ENCODE peak calls at places on chromosomes 12 and 14, in five cellular contexts. V, R, I, L and E are unnamed samples.
A peak's percentile ranks its signal among the peaks of the same experiment; 100 is the strongest.

GRCh38 chr12:49014547-49014946 is 4.0 kb downstream of the PRKAG1 start:
- DNase-seq in V (no peak), R (peak; percentile 61), I (no peak), L (no peak), E (no peak)

GRCh38 chr12:24993756-24994155 is 44.9 kb upstream of the BCAT1 start:
- DNase-seq in V (no peak), R (no peak), I (no peak), L (no peak), E (no peak)

GRCh38 chr12:42961395-42961794 is 371.8 kb upstream of the PRICKLE1 start:
- DNase-seq in V (no peak), R (peak; percentile 55), I (no peak), L (peak; percentile 23), E (no peak)

GRCh38 chr12:122523280-122523679 is 3.5 kb downstream of the RSRC2 start:
- DNase-seq in V (no peak), R (peak; percentile 79), I (no peak), L (no peak), E (no peak)

GRCh38 chr14:29240046-29240445 is 473.5 kb downstream of the FOXG1 start:
- DNase-seq in V (no peak), R (peak; percentile 88), I (no peak), L (no peak), E (no peak)

GRCh38 chr14:68655961-68656360 is 136.9 kb downstream of the ZFP36L1 start:
- DNase-seq in V (no peak), R (no peak), I (no peak), L (no peak), E (no peak)

GRCh38 chr12:64650762-64651161 is 40.5 kb downstream of the RASSF3 start:
- DNase-seq in V (peak; percentile 59), R (no peak), I (peak; percentile 82), L (no peak), E (no peak)

GRCh38 chr12:54259194-54260011 is 20.5 kb downstream of the CBX5 start:
- DNase-seq in V (peak; percentile 55), R (peak; percentile 95), I (peak; percentile 22), L (peak; percentile 89), E (peak; percentile 96)

GRCh38 chr12:84813780-84814663 is 98.6 kb downstream of the SLC6A15 start:
- DNase-seq in V (no peak), R (no peak), I (no peak), L (no peak), E (no peak)

GRCh38 chr14:100106260-100106659 is 41.0 kb downstream of the EVL start:
- DNase-seq in V (no peak), R (no peak), I (no peak), L (no peak), E (no peak)

GRCh38 chr14:53055003-53055402 is 98.1 kb downstream of the DDHD1 start:
- DNase-seq in V (no peak), R (peak; percentile 73), I (peak; percentile 56), L (no peak), E (peak; percentile 11)

GRCh38 chr12:20946732-20947131 is 136.2 kb downstream of the SLCO1B3 start:
- DNase-seq in V (no peak), R (peak; percentile 40), I (no peak), L (no peak), E (peak; percentile 71)

GRCh38 chr12:11959117-11959823 is 111.5 kb upstream of the BCL2L14 start:
- DNase-seq in V (no peak), R (no peak), I (no peak), L (no peak), E (no peak)

GRCh38 chr12:115444336-115444735 is 760.4 kb upstream of the TBX3 start:
- DNase-seq in V (no peak), R (peak; percentile 21), I (no peak), L (no peak), E (no peak)

GRCh38 chr14:25042362-25043299 is 7.3 kb downstream of the STXBP6 start:
- DNase-seq in V (no peak), R (peak; percentile 72), I (peak; percentile 70), L (no peak), E (no peak)

GRCh38 chr14:63147018-63147417 is 57.2 kb upstream of the RHOJ start:
- DNase-seq in V (no peak), R (no peak), I (no peak), L (no peak), E (no peak)

GRCh38 chr14:73743431-73743931 is 29.3 kb upstream of the PNMA1 start:
- DNase-seq in V (no peak), R (no peak), I (no peak), L (no peak), E (no peak)

GRCh38 chr12:108425238-108425795 is 86.2 kb upstream of the CMKLR1 start:
- DNase-seq in V (no peak), R (peak; percentile 42), I (no peak), L (no peak), E (no peak)

GRCh38 chr14:51458563-51458955 is 193.2 kb upstream of the FRMD6 start:
- DNase-seq in V (no peak), R (peak; percentile 92), I (no peak), L (no peak), E (no peak)

GRCh38 chr14:73916324-73916723 is 29.7 kb downstream of the ZNF410 start:
- DNase-seq in V (no peak), R (no peak), I (no peak), L (no peak), E (no peak)

GRCh38 chr12:120007272-120007671 is 18.2 kb downstream of the BICDL1 start:
- DNase-seq in V (no peak), R (no peak), I (peak; percentile 48), L (no peak), E (no peak)

GRCh38 chr12:10718279-10718821 is 4.8 kb downstream of the YBX3 start:
- DNase-seq in V (no peak), R (peak; percentile 85), I (no peak), L (no peak), E (no peak)

GRCh38 chr14:68630081-68630571 is 162.7 kb downstream of the ZFP36L1 start:
- DNase-seq in V (no peak), R (no peak), I (no peak), L (no peak), E (no peak)

GRCh38 chr14:54713364-54713763 is 146.4 kb downstream of the SAMD4A start:
- DNase-seq in V (no peak), R (peak; percentile 68), I (no peak), L (no peak), E (no peak)

GRCh38 chr14:58426819-58427288 is 477 bp downstream of the TIMM9 start:
- DNase-seq in V (peak; percentile 42), R (peak; percentile 72), I (peak; percentile 61), L (peak; percentile 13), E (peak; percentile 33)

GRCh38 chr14:98959958-98960616 is 311.9 kb downstream of the BCL11B start:
- DNase-seq in V (no peak), R (no peak), I (peak; percentile 45), L (no peak), E (no peak)

GRCh38 chr14:33914676-33915516 is 36.0 kb downstream of the EGLN3 start:
- DNase-seq in V (peak; percentile 33), R (peak; percentile 84), I (no peak), L (no peak), E (no peak)

GRCh38 chr14:51521764-51522163 is 129.9 kb upstream of the FRMD6 start:
- DNase-seq in V (no peak), R (peak; percentile 57), I (no peak), L (no peak), E (no peak)

DNA sequence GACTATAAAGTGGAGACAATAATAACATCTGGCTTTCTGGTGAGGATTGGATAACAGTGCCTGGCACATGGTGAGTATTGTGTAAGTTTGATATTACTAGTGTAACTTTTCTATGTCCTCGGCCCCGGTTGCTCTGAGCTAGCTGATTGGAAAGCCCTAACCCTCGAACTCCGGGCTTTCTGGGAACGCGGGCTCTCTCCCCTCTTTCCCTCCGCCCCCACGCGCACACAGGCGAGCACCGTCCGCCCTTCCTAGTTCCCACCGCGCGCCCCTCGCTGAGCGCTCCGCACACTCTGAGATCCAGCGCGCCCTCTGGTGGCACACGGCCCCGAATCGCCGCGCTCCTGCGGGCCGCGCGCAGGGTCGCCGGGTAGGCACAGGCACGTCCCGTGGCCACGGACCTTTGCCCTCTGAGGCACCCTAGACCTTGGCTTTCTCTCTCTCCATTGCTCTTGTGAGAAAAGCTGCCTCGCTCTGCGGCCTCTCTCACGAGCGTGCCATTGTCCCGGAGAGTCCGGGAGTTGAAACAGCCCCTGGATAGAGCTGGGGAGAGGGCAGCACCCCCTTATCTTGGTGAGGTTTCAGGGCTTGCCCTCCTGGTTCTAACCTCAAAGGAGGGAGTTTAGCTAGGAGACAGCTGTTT is 23.2 kb upstream of the ESRRB start:
- DNase-seq in V (peak; percentile 52), R (peak; percentile 63), I (peak; percentile 22), L (peak; percentile 36), E (peak; percentile 39)
- H3K4me3 ChIP-seq in V (peak overlapping the region; percentile 15), R (peak overlapping the region; percentile 54), I (no peak overlapping the region), L (no peak overlapping the region), E (no peak overlapping the region)

DNA sequence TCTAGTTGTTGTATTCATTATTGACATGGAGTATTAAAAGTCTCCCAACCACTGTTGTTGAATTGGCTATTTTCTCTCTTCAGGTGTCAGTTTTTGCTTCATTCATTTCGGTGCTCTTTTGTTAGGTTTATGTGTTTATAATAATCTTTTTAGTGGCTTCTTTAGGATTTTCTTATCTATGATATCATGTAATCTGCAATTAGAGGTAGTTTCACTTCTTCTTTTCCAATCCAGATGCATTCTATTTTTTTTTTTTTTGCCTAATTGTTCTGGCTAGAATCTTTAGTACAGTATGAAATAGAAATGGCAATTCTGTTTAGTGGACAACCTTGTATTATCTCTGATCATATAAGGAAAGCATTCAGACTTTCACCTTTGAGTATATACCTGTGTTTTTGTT is 17.4 kb downstream of the CNOT2 start:
- DNase-seq in V (no peak), R (no peak), I (no peak), L (no peak), E (no peak)
- H3K4me3 ChIP-seq in V (no peak overlapping the region), R (no peak overlapping the region), I (no peak overlapping the region), L (no peak overlapping the region), E (no peak overlapping the region)

GRCh38 chr12:6925543-6926279 is 2.0 kb upstream of the ATN1 start:
- DNase-seq in V (peak; percentile 77), R (peak; percentile 92), I (peak; percentile 89), L (no peak), E (peak; percentile 92)
- H3K4me3 ChIP-seq in V (peak overlapping the region; percentile 92), R (peak overlapping the region; percentile 93), I (no peak overlapping the region), L (peak overlapping the region; percentile 90), E (peak overlapping the region; percentile 42)

GRCh38 chr12:104480012-104480411 is 23.3 kb downstream of the CHST11 start:
- DNase-seq in V (no peak), R (no peak), I (no peak), L (no peak), E (no peak)

GRCh38 chr12:104475269-104475668 is 18.5 kb downstream of the CHST11 start:
- DNase-seq in V (no peak), R (no peak), I (no peak), L (no peak), E (no peak)

GRCh38 chr12:104478396-104479140 is 21.8 kb downstream of the CHST11 start:
- DNase-seq in V (no peak), R (no peak), I (peak; percentile 63), L (no peak), E (no peak)

GRCh38 chr12:104479141-104479662 is 22.5 kb downstream of the CHST11 start:
- DNase-seq in V (no peak), R (no peak), I (no peak), L (no peak), E (no peak)

DNA sequence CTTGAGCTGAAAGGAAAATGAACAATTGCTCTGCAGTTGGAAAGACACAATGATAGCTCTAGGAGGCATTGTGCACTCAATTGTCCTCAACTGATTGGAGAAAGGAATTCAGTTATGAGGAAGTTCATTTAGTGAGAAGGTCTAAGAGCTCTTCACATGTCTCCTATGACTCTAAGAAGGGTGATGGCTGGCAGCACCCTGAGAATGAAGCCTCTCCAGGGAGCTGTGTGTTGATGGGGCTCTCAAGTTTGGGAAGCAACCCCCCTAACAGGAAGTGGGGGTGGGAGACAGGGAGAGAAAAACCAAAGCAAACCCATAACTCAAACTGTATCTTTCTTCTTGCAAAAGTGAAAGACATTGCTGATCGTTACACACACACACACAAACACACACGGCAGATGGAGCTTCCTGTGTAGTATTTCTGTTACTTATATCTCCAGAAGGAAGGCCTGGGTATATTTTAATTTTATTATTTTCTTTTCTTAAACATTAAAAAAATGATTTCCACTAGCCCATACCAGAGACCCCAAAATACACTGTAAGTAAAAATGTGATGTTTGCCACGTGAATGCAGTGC is 21.2 kb downstream of the CHST11 start:
- DNase-seq in V (no peak), R (no peak), I (no peak), L (no peak), E (no peak)
- H3K4me3 ChIP-seq in V (no peak overlapping the region), R (no peak overlapping the region), I (no peak overlapping the region), L (no peak overlapping the region), E (no peak overlapping the region)